ENCODE peak calls at places on chromosomes 3 and 15, in six cellular contexts. B, L, O, U, X and Y are unnamed samples.

GRCh38 chr15:74180689-74181602 is 7.4 kb downstream of the ISLR start:
- DNase-seq in B (no peak), U (no peak), X (no peak), L (no peak), O (no peak), Y (no peak)

GRCh38 chr15:98850991-98851776 is 156.4 kb downstream of the PGPEP1L start:
- DNase-seq in O (peak), X (peak), L (no peak), B (peak), U (peak), Y (no peak)

GRCh38 chr15:90031231-90031791 is 30.2 kb downstream of the ZNF710 start:
- DNase-seq in X (no peak), O (no peak), B (peak), L (no peak), U (peak), Y (no peak)

GRCh38 chr3:159776779-159777178 is 211.9 kb upstream of the IL12A start:
- DNase-seq in B (no peak), O (no peak), L (no peak), X (no peak), U (no peak), Y (no peak)

GRCh38 chr15:76341366-76342045 is 4.9 kb downstream of the ISL2 start:
- DNase-seq in B (no peak), O (no peak), U (no peak), X (no peak), L (no peak), Y (no peak)

GRCh38 chr3:16151109-16151508 is 23.4 kb upstream of the GALNT15 start:
- DNase-seq in O (no peak), L (peak), X (no peak), B (peak), U (peak), Y (no peak)

GRCh38 chr15:84915011-84915958 is 30.8 kb downstream of the SLC28A1 start:
- DNase-seq in X (peak), U (peak), O (no peak), L (peak), B (peak), Y (peak)

GRCh38 chr15:70327328-70328136 is 229.8 kb upstream of the TLE3 start:
- DNase-seq in L (peak), B (peak), U (peak), X (no peak), O (no peak), Y (no peak)

GRCh38 chr3:100697723-100698285 is 11.5 kb upstream of the TFG start:
- DNase-seq in O (no peak), U (no peak), X (no peak), L (no peak), B (no peak), Y (no peak)

GRCh38 chr3:47577583-47578118 is 1.0 kb downstream of the CSPG5 start:
- DNase-seq in L (no peak), B (no peak), U (no peak), O (no peak), X (no peak), Y (no peak)
- H3K4me3 ChIP-seq in L (peak), B (peak), U (peak), O (peak), X (no peak), Y (no peak)

DNA sequence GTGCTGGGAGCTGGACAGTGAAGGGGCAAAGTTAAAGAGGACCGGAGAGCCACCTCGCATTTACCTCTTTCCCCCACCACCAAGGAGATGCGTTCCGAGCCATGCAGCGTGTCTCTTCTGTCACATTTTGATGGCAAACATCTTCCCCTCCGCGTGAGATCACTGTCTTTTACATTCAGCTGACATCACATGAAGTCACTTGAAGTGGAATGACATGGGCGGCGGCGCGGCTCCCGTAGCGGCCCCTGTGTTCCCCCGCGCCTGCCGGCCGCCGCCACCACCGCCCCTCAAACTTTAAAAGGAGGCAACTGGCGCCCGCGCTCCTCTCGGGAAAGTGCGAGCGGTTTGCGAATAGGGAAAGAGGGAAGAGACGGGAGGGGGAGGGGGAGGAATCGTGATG is at the start of gene FEZF2:
- DNase-seq in U (no peak), X (no peak), O (no peak), L (no peak), B (no peak), Y (no peak)
- H3K4me2 ChIP-seq in U (peak), X (no peak), O (peak), L (peak), B (peak), Y (peak)

DNA sequence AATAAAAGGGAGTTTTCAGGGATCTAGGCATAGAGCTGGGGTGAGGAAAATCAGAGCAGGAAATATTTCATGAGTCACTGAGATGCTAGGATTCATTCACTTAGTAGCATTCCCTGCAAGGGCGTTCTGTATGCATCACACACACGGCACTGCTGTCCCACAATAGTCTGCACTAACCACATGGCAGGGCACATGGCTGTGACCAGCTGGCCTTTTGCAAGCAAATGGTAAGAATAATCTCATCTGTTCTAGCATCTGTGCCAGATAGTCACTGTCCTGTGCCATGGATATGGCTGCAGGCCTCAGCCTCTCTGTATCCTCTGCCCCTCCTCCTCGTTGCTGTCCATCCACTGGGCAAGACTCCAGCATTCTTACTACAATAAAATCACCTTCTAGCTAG is 37.8 kb downstream of the BOC start:
- DNase-seq in L (peak), B (peak), X (no peak), O (no peak), U (peak), Y (no peak)
- H3K27ac ChIP-seq in L (peak), B (no peak), X (no peak), O (no peak), U (peak), Y (peak)

GRCh38 chr15:41773729-41774061 is 589 bp upstream of the MAPKBP1 start:
- DNase-seq in X (no peak), B (no peak), U (no peak), L (no peak), O (no peak), Y (no peak)
- H3K4me3 ChIP-seq in X (peak), B (peak), U (peak), L (peak), O (peak), Y (peak)

GRCh38 chr3:150742141-150742523 is 20.8 kb downstream of the SIAH2 start:
- DNase-seq in X (no peak), L (no peak), O (no peak), U (no peak), B (no peak), Y (no peak)

GRCh38 chr3:150740733-150741496 is 22.1 kb downstream of the SIAH2 start:
- DNase-seq in B (no peak), O (no peak), X (no peak), L (no peak), U (no peak), Y (no peak)

GRCh38 chr3:150739877-150740645 is 22.9 kb downstream of the SIAH2 start:
- DNase-seq in O (no peak), U (no peak), X (no peak), L (no peak), B (no peak), Y (no peak)

GRCh38 chr3:150742679-150743078 is 20.3 kb downstream of the SIAH2 start:
- DNase-seq in O (no peak), X (no peak), B (no peak), L (peak), U (no peak), Y (no peak)

GRCh38 chr3:150741497-150742140 is 21.4 kb downstream of the SIAH2 start:
- DNase-seq in O (no peak), L (peak), B (no peak), U (peak), X (no peak), Y (no peak)
- H3K4me2 ChIP-seq in O (no peak), L (no peak), B (no peak), U (no peak), X (no peak), Y (no peak)

GRCh38 chr3:99172736-99173657 is 271.5 kb upstream of the DCBLD2 start:
- DNase-seq in X (peak), B (peak), L (peak), O (peak), U (peak), Y (no peak)

GRCh38 chr3:99170867-99171517 is 269.5 kb upstream of the DCBLD2 start:
- DNase-seq in U (no peak), L (no peak), B (no peak), O (no peak), X (no peak), Y (no peak)

GRCh38 chr3:99171815-99172214 is 270.3 kb upstream of the DCBLD2 start:
- DNase-seq in O (no peak), L (no peak), X (no peak), U (no peak), B (no peak), Y (no peak)

GRCh38 chr3:99175276-99175801 is 273.8 kb upstream of the DCBLD2 start:
- DNase-seq in O (no peak), B (no peak), L (no peak), U (no peak), X (no peak), Y (no peak)

GRCh38 chr3:99176169-99176964 is 274.9 kb upstream of the DCBLD2 start:
- DNase-seq in X (no peak), B (peak), U (no peak), L (no peak), O (no peak), Y (no peak)
- H3K27ac ChIP-seq in X (no peak), B (no peak), U (no peak), L (no peak), O (no peak), Y (no peak)

GRCh38 chr15:64883997-64884511 is 27.6 kb upstream of the ANKDD1A start:
- DNase-seq in B (peak), X (no peak), L (peak), O (no peak), U (peak), Y (peak)
- H3K4me3 ChIP-seq in B (no peak), X (no peak), L (no peak), O (no peak), U (no peak), Y (no peak)

DNA sequence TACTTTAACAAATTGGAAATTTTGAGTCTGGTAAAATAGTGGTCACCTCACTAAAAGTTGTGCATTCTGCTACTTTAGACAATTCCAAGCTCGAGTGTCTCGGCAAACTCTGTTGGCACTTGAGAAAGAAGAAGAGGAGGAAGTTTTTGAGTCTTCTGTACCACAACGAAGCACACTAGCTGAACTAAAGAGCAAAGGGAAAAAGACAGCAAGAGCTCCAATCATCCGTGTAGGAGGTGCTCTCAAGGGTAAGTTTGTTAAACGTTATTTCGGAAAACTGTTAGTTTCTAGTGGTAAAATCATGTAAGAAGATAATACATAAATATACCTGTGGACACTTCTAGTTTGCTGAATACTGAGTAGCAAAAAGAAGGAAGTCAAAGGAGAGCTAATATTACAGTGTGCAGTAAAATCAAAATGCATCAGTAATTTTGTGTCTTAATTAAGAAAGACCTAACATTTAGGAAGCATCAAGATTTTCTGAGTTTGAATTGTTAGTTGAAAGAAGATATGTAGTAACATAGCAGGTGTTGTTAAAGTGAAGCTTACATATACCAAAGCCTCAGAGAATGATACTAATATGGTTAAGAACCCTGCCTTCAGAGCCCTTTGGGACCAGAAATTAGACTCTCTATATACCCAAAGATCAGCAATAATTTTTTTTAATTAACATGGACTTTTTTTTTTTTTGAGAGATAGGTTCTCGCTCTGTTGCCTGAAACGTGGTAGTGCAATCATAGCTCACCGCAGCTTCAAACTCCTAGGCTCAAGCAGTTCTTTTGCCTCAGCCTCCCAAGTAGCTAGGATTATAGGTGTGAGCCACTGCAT is 23.0 kb downstream of the BUB1B start:
- DNase-seq in U (no peak), B (no peak), X (no peak), O (no peak), L (no peak), Y (no peak)
- H3K4me2 ChIP-seq in U (no peak), B (no peak), X (no peak), O (no peak), L (no peak), Y (no peak)

GRCh38 chr15:92944946-92945521 is 44.9 kb downstream of the CHD2 start:
- DNase-seq in O (no peak), B (no peak), L (no peak), U (no peak), X (no peak), Y (no peak)
- H3K27ac ChIP-seq in O (no peak), B (no peak), L (no peak), U (no peak), X (no peak), Y (no peak)

GRCh38 chr15:95286911-95287769 is 1043.4 kb upstream of the NR2F2 start:
- DNase-seq in U (peak), L (peak), X (no peak), B (peak), O (peak), Y (no peak)
- H3K4me3 ChIP-seq in U (no peak), L (no peak), X (no peak), B (no peak), O (no peak), Y (no peak)